ENCODE peak calls at places on chromosomes 2 and 18, in five cellular contexts. U is memory B cell, Y is GOT3, N is HT-29, J is GM10248. R is an unnamed sample.

GRCh38 chr18:59249186-59249774 is 24.0 kb downstream of the RAX start:
- DNase-seq in U (no peak), Y (no peak), N (peak), J (peak), R (peak)

GRCh38 chr2:36570416-36570815 is 27.6 kb downstream of the FEZ2 start:
- DNase-seq in U (no peak), Y (no peak), N (no peak), J (no peak), R (no peak)

GRCh38 chr2:36507408-36507812 is 90.6 kb downstream of the FEZ2 start:
- DNase-seq in U (no peak), Y (no peak), N (peak), J (peak), R (no peak)

GRCh38 chr2:102660070-102660469 is 40.7 kb downstream of the SLC9A2 start:
- DNase-seq in U (no peak), Y (no peak), N (peak), J (no peak), R (no peak)

GRCh38 chr2:66794115-66794514 is 359.2 kb downstream of the MEIS1 start:
- DNase-seq in U (no peak), Y (no peak), N (no peak), J (no peak), R (no peak)

GRCh38 chr18:24427484-24427883 is 1.0 kb downstream of the IMPACT start:
- DNase-seq in U (no peak), Y (no peak), N (no peak), J (no peak), R (no peak)

GRCh38 chr2:5365871-5366461 is 326.2 kb upstream of the SOX11 start:
- DNase-seq in U (peak), Y (no peak), N (peak), J (peak), R (no peak)

GRCh38 chr2:152648336-152648735 is 68.9 kb downstream of the PRPF40A start:
- DNase-seq in U (no peak), Y (no peak), N (no peak), J (no peak), R (no peak)

GRCh38 chr2:231935207-231935524 is 9.0 kb upstream of the NPPC start:
- DNase-seq in U (no peak), Y (no peak), N (no peak), J (no peak), R (no peak)

GRCh38 chr2:191612496-191612895 is 65.4 kb upstream of the NABP1 start:
- DNase-seq in U (no peak), Y (no peak), N (no peak), J (no peak), R (no peak)

GRCh38 chr2:160612266-160612864 is 118.8 kb upstream of the RBMS1 start:
- DNase-seq in U (no peak), Y (no peak), N (no peak), J (no peak), R (no peak)

GRCh38 chr2:171268230-171268629 is 107.5 kb upstream of the TLK1 start:
- DNase-seq in U (no peak), Y (no peak), N (no peak), J (no peak), R (no peak)

GRCh38 chr2:156110890-156111289 is 221.6 kb downstream of the NR4A2 start:
- DNase-seq in U (no peak), Y (no peak), N (peak), J (peak), R (no peak)

GRCh38 chr18:76465630-76466409 is 29.2 kb downstream of the ZNF516 start:
- DNase-seq in U (no peak), Y (no peak), N (no peak), J (no peak), R (no peak)

GRCh38 chr18:60067426-60068210 is 167.8 kb downstream of the PMAIP1 start:
- DNase-seq in U (no peak), Y (no peak), N (no peak), J (no peak), R (no peak)

GRCh38 chr2:130798472-130799221 is 38.1 kb upstream of the ARHGEF4 start:
- DNase-seq in U (no peak), Y (no peak), N (no peak), J (no peak), R (no peak)

GRCh38 chr2:240295256-240296103 is 140.0 kb upstream of the GPC1 start:
- DNase-seq in U (no peak), Y (no peak), N (no peak), J (no peak), R (no peak)

GRCh38 chr2:168573128-168573903 is 117.2 kb downstream of the CERS6 start:
- DNase-seq in U (no peak), Y (no peak), N (no peak), J (no peak), R (no peak)

GRCh38 chr2:235381261-235381912 is 112.5 kb upstream of the AGAP1 start:
- DNase-seq in U (no peak), Y (no peak), N (no peak), J (no peak), R (no peak)

GRCh38 chr2:70870790-70871189 is 35.2 kb upstream of the CD207 start:
- DNase-seq in U (no peak), Y (no peak), N (no peak), J (no peak), R (no peak)

R was measured in occipital lobe.